ENCODE peak calls at places on chromosomes 13 and 19, in six cellular contexts. One of them, this sample, is unnamed.

GRCh38 chr19:2034729-2035589 is 16.1 kb downstream of the MKNK2 start:
- DNase-seq in neuronal stem cell: no peak
- DNase-seq in ovary: peak; percentile 75
- DNase-seq in BE2C: peak; percentile 82
- DNase-seq in IMR-90: peak; percentile 8
- DNase-seq in brain microvascular endothelial cell: no peak
- DNase-seq in this sample: peak; percentile 84

GRCh38 chr19:45636902-45637301 is 2.3 kb downstream of the EML2 start:
- DNase-seq in BE2C: no peak
- DNase-seq in neuronal stem cell: no peak
- DNase-seq in ovary: no peak
- DNase-seq in brain microvascular endothelial cell: no peak
- DNase-seq in IMR-90: no peak
- DNase-seq in this sample: no peak

GRCh38 chr13:23730251-23730650 is 158.9 kb downstream of the MIPEP start:
- DNase-seq in BE2C: no peak
- DNase-seq in ovary: no peak
- DNase-seq in brain microvascular endothelial cell: no peak
- DNase-seq in IMR-90: no peak
- DNase-seq in neuronal stem cell: no peak
- DNase-seq in this sample: no peak

GRCh38 chr19:7863157-7863970 is 10.8 kb downstream of the PRR36 start:
- DNase-seq in neuronal stem cell: no peak
- DNase-seq in BE2C: peak; percentile 21
- DNase-seq in IMR-90: no peak
- DNase-seq in brain microvascular endothelial cell: no peak
- DNase-seq in ovary: no peak
- DNase-seq in this sample: no peak

GRCh38 chr19:18414504-18415176 is 4.6 kb upstream of the SSBP4 start:
- DNase-seq in BE2C: no peak
- DNase-seq in brain microvascular endothelial cell: peak; percentile 62
- DNase-seq in IMR-90: no peak
- DNase-seq in ovary: peak; percentile 67
- DNase-seq in neuronal stem cell: no peak
- DNase-seq in this sample: peak; percentile 75

GRCh38 chr19:38093587-38093986 is 130.4 kb downstream of the DPF1 start:
- DNase-seq in ovary: no peak
- DNase-seq in BE2C: peak; percentile 38
- DNase-seq in brain microvascular endothelial cell: no peak
- DNase-seq in IMR-90: no peak
- DNase-seq in neuronal stem cell: no peak
- DNase-seq in this sample: no peak

GRCh38 chr19:2164020-2164988 is 571 bp downstream of the DOT1L start:
- DNase-seq in IMR-90: no peak
- DNase-seq in BE2C: no peak
- DNase-seq in neuronal stem cell: no peak
- DNase-seq in ovary: no peak
- DNase-seq in brain microvascular endothelial cell: no peak
- DNase-seq in this sample: no peak

GRCh38 chr13:98557934-98558630 is 18.8 kb downstream of the STK24 start:
- DNase-seq in brain microvascular endothelial cell: peak; percentile 43
- DNase-seq in ovary: no peak
- DNase-seq in neuronal stem cell: no peak
- DNase-seq in BE2C: no peak
- DNase-seq in IMR-90: peak; percentile 75
- DNase-seq in this sample: no peak

GRCh38 chr13:94416454-94417080 is 62.9 kb downstream of the DCT start:
- DNase-seq in brain microvascular endothelial cell: peak; percentile 9
- DNase-seq in ovary: no peak
- DNase-seq in neuronal stem cell: peak; percentile 40
- DNase-seq in IMR-90: peak; percentile 24
- DNase-seq in BE2C: peak; percentile 46
- DNase-seq in this sample: no peak

GRCh38 chr19:16338470-16339360 is 14.1 kb downstream of the KLF2 start:
- DNase-seq in brain microvascular endothelial cell: peak; percentile 95
- DNase-seq in neuronal stem cell: no peak
- DNase-seq in BE2C: no peak
- DNase-seq in IMR-90: peak; percentile 96
- DNase-seq in ovary: peak; percentile 60
- DNase-seq in this sample: peak; percentile 86

GRCh38 chr19:49058592-49058991 is 1.0 kb upstream of the CGB7 start:
- DNase-seq in BE2C: peak; percentile 64
- DNase-seq in IMR-90: peak; percentile 25
- DNase-seq in brain microvascular endothelial cell: peak; percentile 40
- DNase-seq in neuronal stem cell: no peak
- DNase-seq in ovary: no peak
- DNase-seq in this sample: no peak

DNA sequence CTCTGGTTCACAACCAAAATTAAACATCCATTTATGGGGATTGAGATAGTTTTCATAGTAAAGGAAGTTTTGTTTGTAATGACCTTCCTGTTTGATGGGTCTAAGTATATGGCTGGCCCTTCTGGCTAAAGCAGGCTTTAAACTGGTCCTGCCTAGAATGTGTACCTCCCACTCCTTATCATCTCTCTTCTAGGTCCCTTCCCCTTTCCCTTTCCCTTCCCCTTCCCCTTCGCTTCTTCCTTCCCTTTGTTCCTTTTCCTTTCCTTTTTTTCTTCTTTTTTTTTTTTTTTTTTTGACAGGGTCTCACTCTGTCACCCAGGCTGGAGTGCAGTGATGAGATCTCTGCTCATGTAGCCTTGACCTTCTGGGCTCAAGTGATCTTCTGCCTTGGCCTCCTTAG is 35.5 kb downstream of the BBC3 start:
- DNase-seq in BE2C: no peak
- DNase-seq in IMR-90: no peak
- DNase-seq in brain microvascular endothelial cell: no peak
- DNase-seq in ovary: no peak
- DNase-seq in neuronal stem cell: no peak
- DNase-seq in this sample: no peak
- H3K36me3 ChIP-seq in BE2C: peaks cover 37% of the 10 kb centered on the region
- H3K36me3 ChIP-seq in IMR-90: peaks cover 20% of the 10 kb centered on the region
- H3K36me3 ChIP-seq in brain microvascular endothelial cell: peaks cover 8% of the 10 kb centered on the region
- H3K36me3 ChIP-seq in ovary: no peaks in the 10 kb centered on the region
- H3K36me3 ChIP-seq in neuronal stem cell: peaks cover 83% of the 10 kb centered on the region
- H3K36me3 ChIP-seq in this sample: no peaks in the 10 kb centered on the region

GRCh38 chr19:13099073-13099999 is 3.3 kb downstream of the LYL1 start:
- DNase-seq in ovary: peak; percentile 74
- DNase-seq in brain microvascular endothelial cell: no peak
- DNase-seq in BE2C: no peak
- DNase-seq in neuronal stem cell: no peak
- DNase-seq in IMR-90: no peak
- DNase-seq in this sample: peak; percentile 88

GRCh38 chr19:13096968-13097330 is 5.7 kb downstream of the LYL1 start:
- DNase-seq in IMR-90: no peak
- DNase-seq in neuronal stem cell: no peak
- DNase-seq in BE2C: no peak
- DNase-seq in ovary: no peak
- DNase-seq in brain microvascular endothelial cell: no peak
- DNase-seq in this sample: no peak

GRCh38 chr19:13100031-13100588 is 2.5 kb downstream of the LYL1 start:
- DNase-seq in BE2C: no peak
- DNase-seq in ovary: no peak
- DNase-seq in brain microvascular endothelial cell: no peak
- DNase-seq in IMR-90: no peak
- DNase-seq in neuronal stem cell: no peak
- DNase-seq in this sample: no peak

GRCh38 chr19:13097331-13098258 is 5.1 kb downstream of the LYL1 start:
- DNase-seq in BE2C: no peak
- DNase-seq in neuronal stem cell: no peak
- DNase-seq in brain microvascular endothelial cell: no peak
- DNase-seq in IMR-90: no peak
- DNase-seq in ovary: peak; percentile 83
- DNase-seq in this sample: peak; percentile 82

GRCh38 chr19:13098291-13099072 is 4.2 kb downstream of the LYL1 start:
- DNase-seq in ovary: peak; percentile 71
- DNase-seq in IMR-90: no peak
- DNase-seq in neuronal stem cell: no peak
- DNase-seq in brain microvascular endothelial cell: no peak
- DNase-seq in BE2C: no peak
- DNase-seq in this sample: peak; percentile 63
- H3K36me3 ChIP-seq in ovary: no peaks in the 10 kb centered on the region
- H3K36me3 ChIP-seq in IMR-90: peaks cover 6% of the 10 kb centered on the region
- H3K36me3 ChIP-seq in neuronal stem cell: no peaks in the 10 kb centered on the region
- H3K36me3 ChIP-seq in brain microvascular endothelial cell: no peaks in the 10 kb centered on the region
- H3K36me3 ChIP-seq in BE2C: peaks cover 3% of the 10 kb centered on the region
- H3K36me3 ChIP-seq in this sample: no peaks in the 10 kb centered on the region

DNA sequence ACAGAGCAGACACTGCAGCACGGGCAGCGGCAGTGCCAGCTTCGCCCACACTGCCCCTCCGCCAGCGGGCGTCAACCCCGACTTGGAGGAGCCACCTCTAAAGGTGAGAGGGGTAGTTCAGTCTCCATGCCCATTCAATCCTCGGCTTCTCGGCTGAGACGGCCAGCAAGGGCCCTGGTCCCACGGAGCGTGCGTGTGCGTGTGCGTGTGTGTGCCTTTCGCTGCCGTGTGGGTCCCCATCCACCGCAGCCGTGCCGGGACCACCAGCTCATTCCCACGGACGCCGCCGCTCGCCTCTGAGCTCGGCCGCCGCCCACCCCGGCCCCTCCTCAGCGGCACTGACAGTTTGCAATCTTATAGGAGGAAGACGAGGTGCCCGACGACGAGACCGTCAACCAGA is 55.5 kb upstream of the LDLR start:
- DNase-seq in BE2C: no peak
- DNase-seq in neuronal stem cell: no peak
- DNase-seq in brain microvascular endothelial cell: no peak
- DNase-seq in ovary: no peak
- DNase-seq in IMR-90: no peak
- DNase-seq in this sample: no peak
- H3K36me3 ChIP-seq in BE2C: peaks cover 98% of the 10 kb centered on the region
- H3K36me3 ChIP-seq in neuronal stem cell: peaks cover 100% of the 10 kb centered on the region
- H3K36me3 ChIP-seq in brain microvascular endothelial cell: peaks cover 81% of the 10 kb centered on the region
- H3K36me3 ChIP-seq in ovary: no peaks in the 10 kb centered on the region
- H3K36me3 ChIP-seq in IMR-90: peaks cover 84% of the 10 kb centered on the region
- H3K36me3 ChIP-seq in this sample: peaks cover 7% of the 10 kb centered on the region

GRCh38 chr13:108483981-108484380 is 145.4 kb upstream of the MYO16 start:
- DNase-seq in BE2C: no peak
- DNase-seq in IMR-90: no peak
- DNase-seq in ovary: no peak
- DNase-seq in brain microvascular endothelial cell: no peak
- DNase-seq in neuronal stem cell: no peak
- DNase-seq in this sample: no peak
- H3K36me3 ChIP-seq in BE2C: no peaks in the 10 kb centered on the region
- H3K36me3 ChIP-seq in IMR-90: no peaks in the 10 kb centered on the region
- H3K36me3 ChIP-seq in ovary: no peaks in the 10 kb centered on the region
- H3K36me3 ChIP-seq in brain microvascular endothelial cell: no peaks in the 10 kb centered on the region
- H3K36me3 ChIP-seq in neuronal stem cell: no peaks in the 10 kb centered on the region
- H3K36me3 ChIP-seq in this sample: no peaks in the 10 kb centered on the region

This sample was measured in aorta.